ENCODE peak calls at places on chromosome 12, in six cellular contexts. One of them, this sample, is unnamed. For H3K27me3, the result is how much of the 10 kb centered on the place peaks cover.

GRCh38 chr12:103632554-103633216 is 45.6 kb downstream of the STAB2 start:
- DNase-seq in H9: peak
- DNase-seq in tibial artery: no peak
- DNase-seq in adrenal gland: peak
- DNase-seq in left ventricle myocardium inferior: no peak
- DNase-seq in psoas muscle: peak
- DNase-seq in this sample: peak

GRCh38 chr12:117148642-117149041 is 41.6 kb downstream of the FBXO21 start:
- DNase-seq in psoas muscle: no peak
- DNase-seq in H9: no peak
- DNase-seq in left ventricle myocardium inferior: no peak
- DNase-seq in tibial artery: no peak
- DNase-seq in adrenal gland: no peak
- DNase-seq in this sample: peak

GRCh38 chr12:41992029-41992428 is 152.6 kb downstream of the GXYLT1 start:
- DNase-seq in psoas muscle: no peak
- DNase-seq in H9: no peak
- DNase-seq in left ventricle myocardium inferior: no peak
- DNase-seq in tibial artery: no peak
- DNase-seq in adrenal gland: no peak
- DNase-seq in this sample: no peak

GRCh38 chr12:53098354-53098981 is 1.0 kb downstream of the IGFBP6 start:
- DNase-seq in psoas muscle: peak
- DNase-seq in tibial artery: peak
- DNase-seq in H9: peak
- DNase-seq in left ventricle myocardium inferior: peak
- DNase-seq in adrenal gland: no peak
- DNase-seq in this sample: peak

GRCh38 chr12:122946690-122947271 is 19.5 kb downstream of the ABCB9 start:
- DNase-seq in psoas muscle: peak
- DNase-seq in tibial artery: peak
- DNase-seq in H9: no peak
- DNase-seq in adrenal gland: peak
- DNase-seq in left ventricle myocardium inferior: peak
- DNase-seq in this sample: no peak

GRCh38 chr12:52081263-52081733 is 1.8 kb downstream of the SMIM41 start:
- DNase-seq in H9: no peak
- DNase-seq in left ventricle myocardium inferior: no peak
- DNase-seq in tibial artery: no peak
- DNase-seq in adrenal gland: no peak
- DNase-seq in psoas muscle: peak
- DNase-seq in this sample: no peak

GRCh38 chr12:65631621-65632111 is 192.6 kb upstream of the HMGA2 start:
- DNase-seq in tibial artery: no peak
- DNase-seq in left ventricle myocardium inferior: no peak
- DNase-seq in adrenal gland: no peak
- DNase-seq in H9: no peak
- DNase-seq in psoas muscle: no peak
- DNase-seq in this sample: no peak

GRCh38 chr12:30631710-30632109 is 64.0 kb downstream of the IPO8 start:
- DNase-seq in left ventricle myocardium inferior: peak
- DNase-seq in psoas muscle: no peak
- DNase-seq in tibial artery: no peak
- DNase-seq in adrenal gland: no peak
- DNase-seq in H9: no peak
- DNase-seq in this sample: no peak

GRCh38 chr12:57654042-57654441 is 21.0 kb upstream of the B4GALNT1 start:
- DNase-seq in tibial artery: no peak
- DNase-seq in left ventricle myocardium inferior: no peak
- DNase-seq in adrenal gland: no peak
- DNase-seq in psoas muscle: no peak
- DNase-seq in H9: no peak
- DNase-seq in this sample: no peak

GRCh38 chr12:68899251-68899771 is 33.7 kb downstream of the CPM start:
- DNase-seq in left ventricle myocardium inferior: no peak
- DNase-seq in adrenal gland: peak
- DNase-seq in psoas muscle: no peak
- DNase-seq in H9: no peak
- DNase-seq in tibial artery: peak
- DNase-seq in this sample: peak

GRCh38 chr12:31574803-31575573 is 15.9 kb downstream of the DENND5B start:
- DNase-seq in left ventricle myocardium inferior: no peak
- DNase-seq in adrenal gland: no peak
- DNase-seq in tibial artery: no peak
- DNase-seq in psoas muscle: no peak
- DNase-seq in H9: no peak
- DNase-seq in this sample: no peak

GRCh38 chr12:94615284-94616216 is 34.8 kb downstream of the TMCC3 start:
- DNase-seq in tibial artery: no peak
- DNase-seq in left ventricle myocardium inferior: peak
- DNase-seq in H9: no peak
- DNase-seq in psoas muscle: peak
- DNase-seq in adrenal gland: peak
- DNase-seq in this sample: no peak

GRCh38 chr12:2963154-2963759 is 4.1 kb downstream of the TEAD4 start:
- DNase-seq in H9: peak
- DNase-seq in psoas muscle: peak
- DNase-seq in tibial artery: no peak
- DNase-seq in adrenal gland: peak
- DNase-seq in left ventricle myocardium inferior: no peak
- DNase-seq in this sample: peak

GRCh38 chr12:105967038-105967776 is 171.5 kb downstream of the NUAK1 start:
- DNase-seq in adrenal gland: no peak
- DNase-seq in psoas muscle: no peak
- DNase-seq in tibial artery: no peak
- DNase-seq in H9: no peak
- DNase-seq in left ventricle myocardium inferior: no peak
- DNase-seq in this sample: no peak

GRCh38 chr12:52792185-52793029 is 3.5 kb downstream of the KRT3 start:
- DNase-seq in left ventricle myocardium inferior: no peak
- DNase-seq in adrenal gland: no peak
- DNase-seq in H9: no peak
- DNase-seq in psoas muscle: no peak
- DNase-seq in tibial artery: no peak
- DNase-seq in this sample: no peak

GRCh38 chr12:1879633-1880032 is 38.8 kb downstream of the CACNA2D4 start:
- DNase-seq in H9: peak
- DNase-seq in adrenal gland: no peak
- DNase-seq in tibial artery: no peak
- DNase-seq in left ventricle myocardium inferior: no peak
- DNase-seq in psoas muscle: no peak
- DNase-seq in this sample: peak

GRCh38 chr12:22321620-22322019 is 12.9 kb downstream of the ST8SIA1 start:
- DNase-seq in H9: peak
- DNase-seq in psoas muscle: no peak
- DNase-seq in adrenal gland: peak
- DNase-seq in left ventricle myocardium inferior: no peak
- DNase-seq in tibial artery: no peak
- DNase-seq in this sample: no peak

GRCh38 chr12:92992041-92992440 is 62.9 kb upstream of the EEA1 start:
- DNase-seq in adrenal gland: no peak
- DNase-seq in left ventricle myocardium inferior: no peak
- DNase-seq in tibial artery: no peak
- DNase-seq in psoas muscle: no peak
- DNase-seq in H9: no peak
- DNase-seq in this sample: no peak

GRCh38 chr12:544941-545635 is 85.3 kb downstream of the B4GALNT3 start:
- DNase-seq in adrenal gland: no peak
- DNase-seq in H9: no peak
- DNase-seq in left ventricle myocardium inferior: no peak
- DNase-seq in tibial artery: no peak
- DNase-seq in psoas muscle: no peak
- DNase-seq in this sample: no peak

DNA sequence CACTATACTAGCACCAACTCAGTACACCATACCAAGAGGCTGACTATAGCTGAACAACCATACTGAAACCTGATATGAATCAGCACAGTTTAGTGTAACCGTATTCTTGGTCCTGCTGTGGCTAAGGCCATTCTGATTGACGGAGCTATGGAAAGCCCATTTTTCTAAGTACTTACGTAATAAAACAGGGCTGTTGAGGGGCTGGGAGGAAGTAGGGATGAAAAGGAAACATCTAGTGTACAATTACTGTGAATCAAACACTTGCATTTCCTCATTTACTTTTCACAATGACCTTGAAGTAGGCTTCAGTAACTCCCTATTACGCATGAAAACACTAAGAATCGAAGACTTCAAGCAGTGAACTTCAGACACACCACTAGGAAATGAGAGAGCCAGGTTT is 198.2 kb downstream of the BTG1 start:
- DNase-seq in tibial artery: no peak
- DNase-seq in left ventricle myocardium inferior: no peak
- DNase-seq in psoas muscle: no peak
- DNase-seq in H9: no peak
- DNase-seq in adrenal gland: no peak
- DNase-seq in this sample: no peak
- H3K27me3 ChIP-seq in tibial artery: under half
- H3K27me3 ChIP-seq in left ventricle myocardium inferior: under half
- H3K27me3 ChIP-seq in psoas muscle: under half
- H3K27me3 ChIP-seq in H9: under half
- H3K27me3 ChIP-seq in adrenal gland: under half
- H3K27me3 ChIP-seq in this sample: under half

DNA sequence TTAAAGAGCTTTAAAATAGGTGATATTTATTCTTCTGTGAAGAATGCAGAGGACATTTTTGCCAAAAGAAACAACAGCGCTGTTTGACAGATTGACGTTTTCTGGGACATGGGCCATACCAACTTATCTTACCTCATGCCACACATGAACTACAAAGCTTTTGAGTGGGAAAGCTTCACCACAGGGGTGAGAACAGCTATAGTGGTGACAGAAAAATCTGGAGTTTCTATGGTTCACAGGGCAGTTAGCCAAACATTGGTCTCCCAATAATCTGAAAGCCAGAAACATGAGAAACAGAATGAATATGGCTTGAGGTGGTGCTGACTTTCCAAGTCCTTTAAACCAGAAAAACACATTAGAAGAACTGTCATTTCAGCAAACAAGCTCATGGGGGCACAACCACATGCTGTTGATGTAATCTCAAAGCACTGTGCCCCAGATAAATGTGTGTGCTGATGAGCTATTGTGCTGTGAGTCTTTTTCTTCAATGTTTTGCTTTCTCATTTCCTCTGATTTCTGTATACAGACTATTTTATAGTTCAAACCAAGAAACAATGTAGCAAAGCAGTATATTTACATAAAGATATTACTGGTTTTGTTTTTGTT is 905.4 kb downstream of the SLC16A7 start:
- DNase-seq in left ventricle myocardium inferior: no peak
- DNase-seq in tibial artery: no peak
- DNase-seq in psoas muscle: no peak
- DNase-seq in H9: no peak
- DNase-seq in adrenal gland: no peak
- DNase-seq in this sample: no peak
- TF ChIP-seq CTCF in left ventricle myocardium inferior: no peak
- TF ChIP-seq CTCF in tibial artery: no peak
- TF ChIP-seq CTCF in psoas muscle: no peak
- TF ChIP-seq CTCF in H9: peak
- TF ChIP-seq CTCF in adrenal gland: no peak
- TF ChIP-seq CTCF in this sample: peak

GRCh38 chr12:75935544-75936242 is 95.9 kb downstream of the PHLDA1 start:
- DNase-seq in left ventricle myocardium inferior: no peak
- DNase-seq in adrenal gland: no peak
- DNase-seq in H9: no peak
- DNase-seq in tibial artery: no peak
- DNase-seq in psoas muscle: no peak
- DNase-seq in this sample: no peak

GRCh38 chr12:75938189-75938588 is 93.4 kb downstream of the PHLDA1 start:
- DNase-seq in tibial artery: no peak
- DNase-seq in psoas muscle: no peak
- DNase-seq in adrenal gland: no peak
- DNase-seq in H9: no peak
- DNase-seq in left ventricle myocardium inferior: no peak
- DNase-seq in this sample: no peak

GRCh38 chr12:75936525-75937450 is 94.8 kb downstream of the PHLDA1 start:
- DNase-seq in H9: no peak
- DNase-seq in adrenal gland: no peak
- DNase-seq in left ventricle myocardium inferior: no peak
- DNase-seq in psoas muscle: no peak
- DNase-seq in tibial artery: no peak
- DNase-seq in this sample: no peak

GRCh38 chr12:75943730-75944096 is 87.9 kb downstream of the PHLDA1 start:
- DNase-seq in adrenal gland: no peak
- DNase-seq in left ventricle myocardium inferior: no peak
- DNase-seq in H9: no peak
- DNase-seq in psoas muscle: no peak
- DNase-seq in tibial artery: no peak
- DNase-seq in this sample: no peak

DNA sequence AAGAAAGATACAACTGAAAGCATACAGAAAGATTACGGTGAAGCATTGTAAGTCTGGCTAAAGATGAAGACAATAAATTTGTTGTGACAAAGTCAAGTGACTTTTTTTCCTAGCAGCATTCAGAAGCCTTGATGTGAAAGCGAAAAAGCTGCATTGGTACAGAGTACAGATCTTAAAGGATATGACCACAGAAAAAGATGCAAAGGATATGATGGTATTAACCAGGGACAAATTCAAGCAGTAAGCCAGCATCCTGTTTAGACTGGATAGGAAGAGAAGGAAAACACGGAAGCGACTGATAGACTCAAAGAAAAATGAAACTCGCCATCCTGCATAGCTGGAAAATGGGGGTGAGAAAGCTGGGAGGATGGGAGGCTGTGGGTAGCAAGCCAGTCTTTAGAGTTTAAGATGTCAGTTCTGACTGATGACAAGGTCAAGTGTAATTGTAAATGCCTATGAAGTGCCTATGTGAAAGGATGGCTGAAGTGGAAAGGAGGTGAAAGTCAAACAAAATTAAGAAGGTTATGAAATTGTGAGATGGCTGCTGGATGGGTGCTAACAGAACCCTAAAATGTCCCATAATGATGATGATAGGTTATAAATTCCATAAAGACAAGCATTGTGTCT is 92.4 kb downstream of the PHLDA1 start:
- DNase-seq in H9: no peak
- DNase-seq in psoas muscle: no peak
- DNase-seq in left ventricle myocardium inferior: no peak
- DNase-seq in adrenal gland: no peak
- DNase-seq in tibial artery: no peak
- DNase-seq in this sample: no peak
- H3K27me3 ChIP-seq in H9: under half
- H3K27me3 ChIP-seq in psoas muscle: under half
- H3K27me3 ChIP-seq in left ventricle myocardium inferior: under half
- H3K27me3 ChIP-seq in adrenal gland: under half
- H3K27me3 ChIP-seq in tibial artery: under half
- H3K27me3 ChIP-seq in this sample: under half

GRCh38 chr12:121793501-121793835 is at the start of gene RHOF:
- DNase-seq in tibial artery: no peak
- DNase-seq in left ventricle myocardium inferior: peak
- DNase-seq in adrenal gland: peak
- DNase-seq in psoas muscle: no peak
- DNase-seq in H9: no peak
- DNase-seq in this sample: no peak

GRCh38 chr12:121795029-121795977 is 1.8 kb upstream of the RHOF start:
- DNase-seq in left ventricle myocardium inferior: peak
- DNase-seq in H9: peak
- DNase-seq in psoas muscle: peak
- DNase-seq in adrenal gland: peak
- DNase-seq in tibial artery: peak
- DNase-seq in this sample: peak

GRCh38 chr12:121792607-121793500 is 634 bp downstream of the RHOF start:
- DNase-seq in H9: no peak
- DNase-seq in adrenal gland: peak
- DNase-seq in left ventricle myocardium inferior: peak
- DNase-seq in psoas muscle: peak
- DNase-seq in tibial artery: no peak
- DNase-seq in this sample: peak

GRCh38 chr12:121793836-121794531 is 496 bp upstream of the RHOF start:
- DNase-seq in left ventricle myocardium inferior: peak
- DNase-seq in psoas muscle: peak
- DNase-seq in H9: peak
- DNase-seq in adrenal gland: peak
- DNase-seq in tibial artery: peak
- DNase-seq in this sample: peak

GRCh38 chr12:121794532-121795028 is 1.1 kb upstream of the RHOF start:
- DNase-seq in H9: no peak
- DNase-seq in adrenal gland: peak
- DNase-seq in psoas muscle: peak
- DNase-seq in left ventricle myocardium inferior: no peak
- DNase-seq in tibial artery: no peak
- DNase-seq in this sample: no peak
- TF ChIP-seq CTCF in H9: no peak
- TF ChIP-seq CTCF in adrenal gland: no peak
- TF ChIP-seq CTCF in psoas muscle: no peak
- TF ChIP-seq CTCF in left ventricle myocardium inferior: no peak
- TF ChIP-seq CTCF in tibial artery: no peak
- TF ChIP-seq CTCF in this sample: no peak